ENCODE peak calls at places on chromosomes 16 and 17, in four cellular contexts. L is NCI-H345, P is endothelial cell, V is GM19239. Y is an unnamed sample.
A peak's percentile ranks its signal among the peaks of the same experiment; 100 is the strongest.

GRCh38 chr17:49291929-49292328 is 61.3 kb upstream of the PHOSPHO1 start:
- DNase-seq in L (no peak), P (no peak), V (no peak), Y (no peak)

GRCh38 chr16:20744922-20745440 is 3.4 kb upstream of the THUMPD1 start:
- DNase-seq in L (no peak), P (no peak), V (no peak), Y (no peak)

GRCh38 chr16:65042966-65043365 is 78.9 kb downstream of the CDH11 start:
- DNase-seq in L (no peak), P (no peak), V (no peak), Y (no peak)

GRCh38 chr17:2241823-2242222 is 61.8 kb downstream of the SMG6 start:
- DNase-seq in L (no peak), P (no peak), V (no peak), Y (no peak)

GRCh38 chr16:10929853-10930754 is 12.2 kb downstream of the DEXI start:
- DNase-seq in L (peak; percentile 45), P (no peak), V (no peak), Y (no peak)

GRCh38 chr17:45149669-45150603 is 1.7 kb downstream of the HEXIM1 start:
- DNase-seq in L (peak; percentile 56), P (peak; percentile 42), V (no peak), Y (peak; percentile 57)

GRCh38 chr16:75312875-75313274 is 61.5 kb upstream of the BCAR1 start:
- DNase-seq in L (no peak), P (no peak), V (no peak), Y (no peak)

GRCh38 chr16:21247376-21247775 is 13.9 kb downstream of the ANKS4B start:
- DNase-seq in L (no peak), P (no peak), V (no peak), Y (no peak)

GRCh38 chr16:50043358-50043757 is 18.3 kb downstream of the CNEP1R1 start:
- DNase-seq in L (no peak), P (no peak), V (no peak), Y (no peak)

GRCh38 chr16:5622234-5622884 is 524.8 kb upstream of the EEF2KMT start:
- DNase-seq in L (no peak), P (no peak), V (no peak), Y (no peak)

GRCh38 chr16:711548-712320 is 3.2 kb upstream of the METRN start:
- DNase-seq in L (peak; percentile 49), P (peak; percentile 92), V (peak; percentile 98), Y (peak; percentile 76)

GRCh38 chr17:10875984-10876555 is 38.2 kb upstream of the PIRT start:
- DNase-seq in L (peak; percentile 10), P (peak; percentile 50), V (peak; percentile 28), Y (peak; percentile 15)

GRCh38 chr17:42246515-42246914 is 29.7 kb downstream of the STAT5B start:
- DNase-seq in L (no peak), P (no peak), V (no peak), Y (no peak)

GRCh38 chr16:73196670-73197069 is 148.7 kb upstream of the ZFHX3 start:
- DNase-seq in L (no peak), P (peak; percentile 78), V (peak; percentile 49), Y (peak; percentile 60)

GRCh38 chr16:12488371-12488770 is 315.3 kb downstream of the CPPED1 start:
- DNase-seq in L (no peak), P (no peak), V (no peak), Y (no peak)

GRCh38 chr16:89560413-89561194 is at the start of gene RPL13:
- DNase-seq in L (peak; percentile 92), P (peak; percentile 92), V (peak; percentile 97), Y (peak; percentile 90)

GRCh38 chr16:66899310-66899944 is 19.1 kb downstream of the PDP2 start:
- DNase-seq in L (no peak), P (no peak), V (no peak), Y (no peak)

GRCh38 chr16:85204242-85205010 is 92.2 kb upstream of the CIBAR2 start:
- DNase-seq in L (no peak), P (no peak), V (no peak), Y (no peak)

GRCh38 chr17:79082311-79083190 is 7.9 kb downstream of the ENGASE start:
- DNase-seq in L (peak; percentile 46), P (peak; percentile 81), V (no peak), Y (peak; percentile 38)

GRCh38 chr17:75240394-75241142 is 20.8 kb downstream of the GGA3 start:
- DNase-seq in L (peak; percentile 36), P (peak; percentile 71), V (no peak), Y (no peak)

GRCh38 chr17:43368740-43369506 is 29.9 kb upstream of the ARL4D start:
- DNase-seq in L (peak; percentile 90), P (peak; percentile 73), V (no peak), Y (peak; percentile 85)

GRCh38 chr17:49566668-49567071 is 9.0 kb upstream of the NXPH3 start:
- DNase-seq in L (no peak), P (no peak), V (no peak), Y (no peak)

GRCh38 chr16:78800535-78800934 is 701.1 kb downstream of the WWOX start:
- DNase-seq in L (no peak), P (no peak), V (no peak), Y (no peak)

GRCh38 chr16:17499223-17499902 is 28.6 kb upstream of the XYLT1 start:
- DNase-seq in L (no peak), P (no peak), V (no peak), Y (no peak)

GRCh38 chr17:34519286-34519685 is 60.1 kb upstream of the TMEM132E start:
- DNase-seq in L (no peak), P (peak; percentile 60), V (no peak), Y (no peak)

GRCh38 chr17:67377727-67378443 is 804 bp downstream of the PITPNC1 start:
- DNase-seq in L (peak; percentile 53), P (peak; percentile 60), V (peak; percentile 52), Y (peak; percentile 73)

GRCh38 chr17:74779948-74780400 is 3.8 kb upstream of the NAT9 start:
- DNase-seq in L (no peak), P (no peak), V (peak; percentile 67), Y (no peak)

GRCh38 chr17:60244656-60245055 is 94.9 kb downstream of the CA4 start:
- DNase-seq in L (no peak), P (no peak), V (no peak), Y (no peak)

GRCh38 chr16:71635632-71636031 is 9.6 kb downstream of the MARVELD3 start:
- DNase-seq in L (no peak), P (no peak), V (no peak), Y (no peak)

GRCh38 chr17:81473019-81473418 is 39.6 kb downstream of the ACTG1 start:
- DNase-seq in L (no peak), P (no peak), V (no peak), Y (no peak)

GRCh38 chr17:57589151-57590034 is 155.7 kb downstream of the CCDC182 start:
- DNase-seq in L (no peak), P (no peak), V (no peak), Y (no peak)

GRCh38 chr17:7714721-7715594 is 2.6 kb upstream of the DNAH2 start:
- DNase-seq in L (no peak), P (no peak), V (no peak), Y (no peak)

GRCh38 chr16:31695667-31696066 is 168.0 kb downstream of the AHSP start:
- DNase-seq in L (peak; percentile 55), P (no peak), V (peak; percentile 19), Y (no peak)

GRCh38 chr17:5584383-5584951 is at the start of gene NLRP1:
- DNase-seq in L (peak; percentile 39), P (no peak), V (peak; percentile 86), Y (no peak)

GRCh38 chr16:19746561-19746960 is 28.5 kb downstream of the IQCK start:
- DNase-seq in L (no peak), P (no peak), V (no peak), Y (no peak)

GRCh38 chr17:67531291-67531690 is 154.2 kb downstream of the PITPNC1 start:
- DNase-seq in L (no peak), P (no peak), V (peak; percentile 67), Y (no peak)

Y was measured in NCI-H146.